ENCODE peak calls at places on chromosomes 3 and 15, in nine cellular contexts. One of them, this sample, is unnamed.
A peak's percentile ranks its signal among the peaks of the same experiment; 100 is the strongest.

GRCh38 chr3:11236588-11237461 is 35.4 kb upstream of the ATG7 start:
- DNase-seq in suprapubic skin: peak; percentile 71
- DNase-seq in transverse colon: peak; percentile 84
- DNase-seq in GM12892: peak; percentile 39
- DNase-seq in HCT116: peak; percentile 64
- DNase-seq in upper lobe of left lung: no peak
- DNase-seq in HL-60: peak; percentile 62
- DNase-seq in endothelial cell of umbilical vein: peak; percentile 61
- DNase-seq in HepG2: peak; percentile 39
- DNase-seq in this sample: peak; percentile 53

GRCh38 chr3:45593708-45594601 is 596 bp upstream of the LIMD1 start:
- DNase-seq in transverse colon: peak; percentile 81
- DNase-seq in HL-60: peak; percentile 72
- DNase-seq in HepG2: peak; percentile 67
- DNase-seq in GM12892: peak; percentile 82
- DNase-seq in upper lobe of left lung: peak; percentile 96
- DNase-seq in suprapubic skin: peak; percentile 78
- DNase-seq in endothelial cell of umbilical vein: peak; percentile 77
- DNase-seq in HCT116: peak; percentile 47
- DNase-seq in this sample: no peak

GRCh38 chr3:13329746-13330145 is 90.4 kb downstream of the NUP210 start:
- DNase-seq in GM12892: no peak
- DNase-seq in transverse colon: no peak
- DNase-seq in endothelial cell of umbilical vein: no peak
- DNase-seq in upper lobe of left lung: no peak
- DNase-seq in HL-60: no peak
- DNase-seq in HepG2: no peak
- DNase-seq in HCT116: no peak
- DNase-seq in suprapubic skin: no peak
- DNase-seq in this sample: no peak

GRCh38 chr3:184262166-184262926 is 993 bp upstream of the CAMK2N2 start:
- DNase-seq in endothelial cell of umbilical vein: peak; percentile 20
- DNase-seq in HL-60: peak; percentile 25
- DNase-seq in HepG2: no peak
- DNase-seq in GM12892: no peak
- DNase-seq in HCT116: no peak
- DNase-seq in upper lobe of left lung: peak; percentile 84
- DNase-seq in transverse colon: no peak
- DNase-seq in suprapubic skin: no peak
- DNase-seq in this sample: no peak

GRCh38 chr15:59867436-59867835 is 136.7 kb upstream of the FOXB1 start:
- DNase-seq in upper lobe of left lung: no peak
- DNase-seq in suprapubic skin: no peak
- DNase-seq in transverse colon: no peak
- DNase-seq in HL-60: no peak
- DNase-seq in endothelial cell of umbilical vein: no peak
- DNase-seq in GM12892: no peak
- DNase-seq in HCT116: no peak
- DNase-seq in HepG2: no peak
- DNase-seq in this sample: no peak

GRCh38 chr15:98127612-98128011 is 167.1 kb downstream of the ARRDC4 start:
- DNase-seq in suprapubic skin: no peak
- DNase-seq in HL-60: no peak
- DNase-seq in upper lobe of left lung: no peak
- DNase-seq in HCT116: no peak
- DNase-seq in GM12892: no peak
- DNase-seq in HepG2: no peak
- DNase-seq in transverse colon: no peak
- DNase-seq in endothelial cell of umbilical vein: no peak
- DNase-seq in this sample: no peak

GRCh38 chr3:187783098-187783497 is 37.8 kb upstream of the BCL6 start:
- DNase-seq in GM12892: no peak
- DNase-seq in endothelial cell of umbilical vein: no peak
- DNase-seq in HL-60: no peak
- DNase-seq in transverse colon: no peak
- DNase-seq in upper lobe of left lung: no peak
- DNase-seq in HepG2: no peak
- DNase-seq in suprapubic skin: no peak
- DNase-seq in HCT116: no peak
- DNase-seq in this sample: no peak

GRCh38 chr3:36904641-36905040 is 40.2 kb downstream of the TRANK1 start:
- DNase-seq in HepG2: peak; percentile 19
- DNase-seq in HCT116: no peak
- DNase-seq in suprapubic skin: no peak
- DNase-seq in HL-60: peak; percentile 55
- DNase-seq in endothelial cell of umbilical vein: no peak
- DNase-seq in GM12892: no peak
- DNase-seq in transverse colon: no peak
- DNase-seq in upper lobe of left lung: no peak
- DNase-seq in this sample: no peak

GRCh38 chr3:140093742-140094141 is 158.8 kb downstream of the CLSTN2 start:
- DNase-seq in endothelial cell of umbilical vein: no peak
- DNase-seq in upper lobe of left lung: no peak
- DNase-seq in transverse colon: peak; percentile 71
- DNase-seq in suprapubic skin: no peak
- DNase-seq in HCT116: peak; percentile 4
- DNase-seq in HepG2: no peak
- DNase-seq in GM12892: no peak
- DNase-seq in HL-60: no peak
- DNase-seq in this sample: no peak

GRCh38 chr3:27758083-27758482 is 36.0 kb upstream of the EOMES start:
- DNase-seq in HCT116: peak; percentile 10
- DNase-seq in suprapubic skin: peak; percentile 71
- DNase-seq in HepG2: no peak
- DNase-seq in GM12892: no peak
- DNase-seq in transverse colon: no peak
- DNase-seq in endothelial cell of umbilical vein: no peak
- DNase-seq in upper lobe of left lung: no peak
- DNase-seq in HL-60: no peak
- DNase-seq in this sample: peak; percentile 52

GRCh38 chr3:55624238-55624637 is 137.1 kb upstream of the WNT5A start:
- DNase-seq in transverse colon: peak; percentile 22
- DNase-seq in GM12892: no peak
- DNase-seq in suprapubic skin: no peak
- DNase-seq in upper lobe of left lung: no peak
- DNase-seq in endothelial cell of umbilical vein: no peak
- DNase-seq in HepG2: no peak
- DNase-seq in HCT116: no peak
- DNase-seq in HL-60: no peak
- DNase-seq in this sample: no peak

GRCh38 chr3:73622135-73622534 is 2.6 kb downstream of the PDZRN3 start:
- DNase-seq in GM12892: no peak
- DNase-seq in endothelial cell of umbilical vein: no peak
- DNase-seq in suprapubic skin: no peak
- DNase-seq in upper lobe of left lung: no peak
- DNase-seq in HepG2: peak; percentile 3
- DNase-seq in transverse colon: peak; percentile 46
- DNase-seq in HL-60: no peak
- DNase-seq in HCT116: no peak
- DNase-seq in this sample: no peak

GRCh38 chr3:105752791-105753415 is 115.9 kb downstream of the CBLB start:
- DNase-seq in HCT116: no peak
- DNase-seq in transverse colon: peak; percentile 27
- DNase-seq in suprapubic skin: no peak
- DNase-seq in HL-60: no peak
- DNase-seq in upper lobe of left lung: no peak
- DNase-seq in HepG2: no peak
- DNase-seq in GM12892: no peak
- DNase-seq in endothelial cell of umbilical vein: no peak
- DNase-seq in this sample: no peak

GRCh38 chr3:14435175-14436011 is 33.0 kb downstream of the SLC6A6 start:
- DNase-seq in upper lobe of left lung: no peak
- DNase-seq in HepG2: no peak
- DNase-seq in HCT116: no peak
- DNase-seq in transverse colon: no peak
- DNase-seq in GM12892: no peak
- DNase-seq in suprapubic skin: no peak
- DNase-seq in HL-60: no peak
- DNase-seq in endothelial cell of umbilical vein: peak; percentile 88
- DNase-seq in this sample: no peak

GRCh38 chr3:152524198-152525140 is 255.7 kb downstream of the MBNL1 start:
- DNase-seq in transverse colon: peak; percentile 38
- DNase-seq in suprapubic skin: no peak
- DNase-seq in endothelial cell of umbilical vein: peak; percentile 73
- DNase-seq in HCT116: peak; percentile 33
- DNase-seq in HL-60: peak; percentile 38
- DNase-seq in upper lobe of left lung: no peak
- DNase-seq in GM12892: no peak
- DNase-seq in HepG2: peak; percentile 33
- DNase-seq in this sample: peak; percentile 56

GRCh38 chr3:30667250-30667585 is 60.8 kb downstream of the TGFBR2 start:
- DNase-seq in HepG2: no peak
- DNase-seq in suprapubic skin: no peak
- DNase-seq in upper lobe of left lung: no peak
- DNase-seq in GM12892: no peak
- DNase-seq in HL-60: no peak
- DNase-seq in endothelial cell of umbilical vein: peak; percentile 63
- DNase-seq in HCT116: no peak
- DNase-seq in transverse colon: no peak
- DNase-seq in this sample: no peak

GRCh38 chr3:193452338-193452737 is 73.8 kb upstream of the ATP13A5 start:
- DNase-seq in HCT116: no peak
- DNase-seq in GM12892: no peak
- DNase-seq in suprapubic skin: no peak
- DNase-seq in endothelial cell of umbilical vein: peak; percentile 4
- DNase-seq in upper lobe of left lung: no peak
- DNase-seq in HL-60: no peak
- DNase-seq in HepG2: no peak
- DNase-seq in transverse colon: no peak
- DNase-seq in this sample: no peak

GRCh38 chr3:137013955-137014688 is 56.3 kb downstream of the IL20RB start:
- DNase-seq in GM12892: peak; percentile 66
- DNase-seq in transverse colon: peak; percentile 94
- DNase-seq in endothelial cell of umbilical vein: peak; percentile 92
- DNase-seq in suprapubic skin: peak; percentile 94
- DNase-seq in HL-60: peak; percentile 86
- DNase-seq in HCT116: peak; percentile 63
- DNase-seq in upper lobe of left lung: no peak
- DNase-seq in HepG2: peak; percentile 82
- DNase-seq in this sample: peak; percentile 83
- TF ChIP-seq POLR2AphosphoS5 in GM12892: no peak
- TF ChIP-seq POLR2AphosphoS5 in transverse colon: peak; percentile 32
- TF ChIP-seq POLR2AphosphoS5 in endothelial cell of umbilical vein: no peak
- TF ChIP-seq POLR2AphosphoS5 in suprapubic skin: no peak
- TF ChIP-seq POLR2AphosphoS5 in HL-60: no peak
- TF ChIP-seq POLR2AphosphoS5 in HCT116: no peak
- TF ChIP-seq POLR2AphosphoS5 in upper lobe of left lung: peak; percentile 38
- TF ChIP-seq POLR2AphosphoS5 in HepG2: no peak
- TF ChIP-seq POLR2AphosphoS5 in this sample: peak; percentile 46

GRCh38 chr15:63277044-63277892 is at the start of gene APH1B:
- DNase-seq in GM12892: peak; percentile 54
- DNase-seq in HCT116: no peak
- DNase-seq in HepG2: peak; percentile 31
- DNase-seq in endothelial cell of umbilical vein: peak; percentile 75
- DNase-seq in transverse colon: peak; percentile 90
- DNase-seq in upper lobe of left lung: peak; percentile 97
- DNase-seq in HL-60: peak; percentile 77
- DNase-seq in suprapubic skin: peak; percentile 90
- DNase-seq in this sample: no peak
- TF ChIP-seq POLR2AphosphoS5 in GM12892: peak; percentile 34
- TF ChIP-seq POLR2AphosphoS5 in HCT116: peak; percentile 54
- TF ChIP-seq POLR2AphosphoS5 in HepG2: no peak
- TF ChIP-seq POLR2AphosphoS5 in endothelial cell of umbilical vein: peak; percentile 77
- TF ChIP-seq POLR2AphosphoS5 in transverse colon: peak; percentile 53
- TF ChIP-seq POLR2AphosphoS5 in upper lobe of left lung: peak; percentile 11
- TF ChIP-seq POLR2AphosphoS5 in HL-60: peak; percentile 68
- TF ChIP-seq POLR2AphosphoS5 in suprapubic skin: no peak
- TF ChIP-seq POLR2AphosphoS5 in this sample: peak; percentile 66

GRCh38 chr15:32029409-32029861 is 880 bp upstream of the CHRNA7 start:
- DNase-seq in HCT116: no peak
- DNase-seq in HL-60: no peak
- DNase-seq in upper lobe of left lung: peak; percentile 58
- DNase-seq in HepG2: no peak
- DNase-seq in endothelial cell of umbilical vein: peak; percentile 10
- DNase-seq in suprapubic skin: no peak
- DNase-seq in transverse colon: peak; percentile 22
- DNase-seq in GM12892: no peak
- DNase-seq in this sample: no peak

GRCh38 chr15:32030795-32031194 is 480 bp downstream of the CHRNA7 start:
- DNase-seq in HCT116: no peak
- DNase-seq in endothelial cell of umbilical vein: no peak
- DNase-seq in HepG2: no peak
- DNase-seq in upper lobe of left lung: no peak
- DNase-seq in GM12892: no peak
- DNase-seq in transverse colon: no peak
- DNase-seq in HL-60: no peak
- DNase-seq in suprapubic skin: peak; percentile 51
- DNase-seq in this sample: no peak

GRCh38 chr15:32033186-32033890 is 3.0 kb downstream of the CHRNA7 start:
- DNase-seq in upper lobe of left lung: no peak
- DNase-seq in transverse colon: peak; percentile 11
- DNase-seq in endothelial cell of umbilical vein: no peak
- DNase-seq in HL-60: no peak
- DNase-seq in HepG2: no peak
- DNase-seq in GM12892: no peak
- DNase-seq in HCT116: no peak
- DNase-seq in suprapubic skin: no peak
- DNase-seq in this sample: no peak

GRCh38 chr15:32028921-32029320 is 1.4 kb upstream of the CHRNA7 start:
- DNase-seq in GM12892: no peak
- DNase-seq in suprapubic skin: no peak
- DNase-seq in HL-60: no peak
- DNase-seq in HCT116: no peak
- DNase-seq in HepG2: no peak
- DNase-seq in endothelial cell of umbilical vein: no peak
- DNase-seq in transverse colon: no peak
- DNase-seq in upper lobe of left lung: no peak
- DNase-seq in this sample: no peak

GRCh38 chr15:32029862-32030781 is at the start of gene CHRNA7:
- DNase-seq in upper lobe of left lung: peak; percentile 91
- DNase-seq in HL-60: peak; percentile 18
- DNase-seq in HepG2: peak; percentile 12
- DNase-seq in endothelial cell of umbilical vein: peak; percentile 19
- DNase-seq in HCT116: peak; percentile 33
- DNase-seq in suprapubic skin: peak; percentile 62
- DNase-seq in GM12892: peak; percentile 42
- DNase-seq in transverse colon: peak; percentile 65
- DNase-seq in this sample: no peak
- TF ChIP-seq POLR2AphosphoS5 in upper lobe of left lung: no peak
- TF ChIP-seq POLR2AphosphoS5 in HL-60: no peak
- TF ChIP-seq POLR2AphosphoS5 in HepG2: no peak
- TF ChIP-seq POLR2AphosphoS5 in endothelial cell of umbilical vein: no peak
- TF ChIP-seq POLR2AphosphoS5 in HCT116: peak; percentile 64
- TF ChIP-seq POLR2AphosphoS5 in suprapubic skin: no peak
- TF ChIP-seq POLR2AphosphoS5 in GM12892: no peak
- TF ChIP-seq POLR2AphosphoS5 in transverse colon: peak; percentile 24
- TF ChIP-seq POLR2AphosphoS5 in this sample: no peak

DNA sequence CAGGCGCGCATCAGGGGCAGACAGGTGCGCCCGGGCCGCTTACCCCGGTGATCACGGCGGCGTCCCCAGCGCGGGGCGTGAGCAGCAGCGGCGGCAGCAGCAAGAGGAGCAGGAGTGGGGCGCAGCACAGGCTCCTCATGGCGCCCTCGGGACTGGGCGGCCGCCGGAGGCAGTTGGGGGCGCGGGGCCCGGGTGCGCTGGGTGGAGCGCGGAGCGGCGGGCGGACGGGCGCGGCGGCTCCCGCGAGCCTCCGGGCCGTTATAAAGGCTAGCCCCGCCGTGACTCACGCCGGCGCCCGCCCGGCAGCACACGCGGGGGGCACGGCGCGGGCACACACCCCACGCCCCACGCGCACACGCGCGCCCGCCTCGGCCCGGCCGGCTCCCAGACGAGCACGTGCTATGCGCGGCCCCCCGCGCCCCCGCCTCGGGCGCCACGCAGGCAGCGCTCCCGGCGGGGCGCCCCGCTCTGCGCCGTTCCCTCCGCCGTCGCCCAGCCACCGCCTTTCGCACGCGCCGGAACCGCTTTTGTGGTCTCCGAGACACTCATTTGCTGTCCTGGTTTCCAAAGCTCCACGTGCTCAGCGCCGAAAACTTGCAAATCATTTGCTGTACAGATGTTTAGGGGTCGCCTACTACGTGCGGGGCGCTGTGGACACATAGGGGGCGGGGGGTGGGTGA is at the start of gene PROK2:
- DNase-seq in HCT116: no peak
- DNase-seq in transverse colon: no peak
- DNase-seq in HL-60: peak; percentile 76
- DNase-seq in suprapubic skin: no peak
- DNase-seq in endothelial cell of umbilical vein: no peak
- DNase-seq in upper lobe of left lung: peak; percentile 87
- DNase-seq in HepG2: no peak
- DNase-seq in GM12892: peak; percentile 13
- DNase-seq in this sample: no peak
- TF ChIP-seq POLR2AphosphoS5 in HCT116: no peak
- TF ChIP-seq POLR2AphosphoS5 in transverse colon: no peak
- TF ChIP-seq POLR2AphosphoS5 in HL-60: peak; percentile 56
- TF ChIP-seq POLR2AphosphoS5 in suprapubic skin: no peak
- TF ChIP-seq POLR2AphosphoS5 in endothelial cell of umbilical vein: no peak
- TF ChIP-seq POLR2AphosphoS5 in upper lobe of left lung: no peak
- TF ChIP-seq POLR2AphosphoS5 in HepG2: no peak
- TF ChIP-seq POLR2AphosphoS5 in GM12892: no peak
- TF ChIP-seq POLR2AphosphoS5 in this sample: no peak